ENCODE peak calls at places on chromosomes 6 and 20, in four cellular contexts. M is progenitor cell of endocrine pancreas, B is brain microvascular endothelial cell, E is body of pancreas. K is an unnamed sample.

GRCh38 chr20:34538671-34539123 is 19.8 kb upstream of the MAP1LC3A start:
- DNase-seq in M (peak; percentile 52), B (peak; percentile 43), E (peak; percentile 71), K (no peak)

GRCh38 chr6:156699017-156699421 is 78.2 kb upstream of the ARID1B start:
- DNase-seq in M (no peak), B (peak; percentile 79), E (no peak), K (no peak)

GRCh38 chr6:72850040-72850439 is 228.2 kb downstream of the KCNQ5 start:
- DNase-seq in M (no peak), B (no peak), E (no peak), K (no peak)

GRCh38 chr6:32854376-32855178 is 585 bp downstream of the PSMB9 start:
- DNase-seq in M (no peak), B (no peak), E (peak; percentile 34), K (no peak)

GRCh38 chr20:25081065-25081729 is 744 bp downstream of the VSX1 start:
- DNase-seq in M (peak; percentile 67), B (no peak), E (peak; percentile 56), K (no peak)

GRCh38 chr20:64155258-64156135 is 8.8 kb upstream of the MYT1 start:
- DNase-seq in M (no peak), B (no peak), E (no peak), K (peak; percentile 96)

GRCh38 chr6:3063733-3064700 is 4.3 kb upstream of the RIPK1 start:
- DNase-seq in M (peak; percentile 62), B (peak; percentile 70), E (peak; percentile 96), K (peak; percentile 63)

GRCh38 chr6:140079328-140079727 is 704.9 kb upstream of the CITED2 start:
- DNase-seq in M (no peak), B (peak; percentile 90), E (peak; percentile 62), K (no peak)

GRCh38 chr6:148867851-148868250 is 121.0 kb downstream of the UST start:
- DNase-seq in M (no peak), B (no peak), E (no peak), K (no peak)

GRCh38 chr6:105810105-105810921 is 275.8 kb upstream of the PRDM1 start:
- DNase-seq in M (no peak), B (peak; percentile 59), E (no peak), K (no peak)

GRCh38 chr20:59686404-59687346 is 82.3 kb downstream of the PHACTR3 start:
- DNase-seq in M (no peak), B (no peak), E (no peak), K (no peak)

GRCh38 chr6:11050735-11051134 is 6.6 kb upstream of the ELOVL2 start:
- DNase-seq in M (no peak), B (peak; percentile 68), E (no peak), K (no peak)

GRCh38 chr20:10581823-10582222 is 92.0 kb downstream of the JAG1 start:
- DNase-seq in M (no peak), B (peak; percentile 70), E (no peak), K (no peak)

GRCh38 chr6:131103869-131104268 is 31.4 kb upstream of the AKAP7 start:
- DNase-seq in M (no peak), B (no peak), E (no peak), K (no peak)

GRCh38 chr20:59948828-59949720 is 8.9 kb downstream of the FAM217B start:
- DNase-seq in M (no peak), B (peak; percentile 45), E (peak; percentile 34), K (no peak)

GRCh38 chr6:108592371-108593337 is 31.9 kb downstream of the FOXO3 start:
- DNase-seq in M (no peak), B (peak; percentile 37), E (peak; percentile 33), K (no peak)

GRCh38 chr20:37486186-37486999 is 34.7 kb upstream of the NNAT start:
- DNase-seq in M (no peak), B (no peak), E (no peak), K (no peak)

GRCh38 chr6:54335871-54336270 is 27.6 kb downstream of the TINAG start:
- DNase-seq in M (no peak), B (peak; percentile 81), E (no peak), K (no peak)

GRCh38 chr6:170037541-170038250 is 253.2 kb downstream of the DLL1 start:
- DNase-seq in M (no peak), B (no peak), E (peak; percentile 3), K (no peak)

GRCh38 chr20:2750343-2751251 is 49.8 kb downstream of the CPXM1 start:
- DNase-seq in M (no peak), B (peak; percentile 12), E (peak; percentile 50), K (no peak)

GRCh38 chr6:19434065-19434464 is 403.1 kb upstream of the ID4 start:
- DNase-seq in M (no peak), B (no peak), E (no peak), K (no peak)

GRCh38 chr6:63299667-63300066 is 20.1 kb downstream of the LGSN start:
- DNase-seq in M (no peak), B (no peak), E (no peak), K (no peak)

GRCh38 chr6:39951716-39952115 is 17.5 kb upstream of the MOCS1 start:
- DNase-seq in M (no peak), B (no peak), E (no peak), K (no peak)

GRCh38 chr6:25154034-25154596 is 125.1 kb upstream of the CARMIL1 start:
- DNase-seq in M (no peak), B (no peak), E (no peak), K (no peak)

GRCh38 chr6:133173276-133173675 is 67.9 kb upstream of the EYA4 start:
- DNase-seq in M (no peak), B (no peak), E (no peak), K (no peak)

GRCh38 chr6:87574237-87574636 is 15.6 kb downstream of the RARS2 start:
- DNase-seq in M (no peak), B (no peak), E (no peak), K (no peak)

GRCh38 chr6:54002118-54002517 is 109.1 kb upstream of the MLIP start:
- DNase-seq in M (no peak), B (peak; percentile 12), E (no peak), K (no peak)

GRCh38 chr6:46677314-46677654 is 10.4 kb upstream of the TDRD6 start:
- DNase-seq in M (no peak), B (no peak), E (no peak), K (no peak)
- TF ChIP-seq CTCF in M (peak; percentile 57), B (peak; percentile 58), E (no peak), K (peak; percentile 20)

DNA sequence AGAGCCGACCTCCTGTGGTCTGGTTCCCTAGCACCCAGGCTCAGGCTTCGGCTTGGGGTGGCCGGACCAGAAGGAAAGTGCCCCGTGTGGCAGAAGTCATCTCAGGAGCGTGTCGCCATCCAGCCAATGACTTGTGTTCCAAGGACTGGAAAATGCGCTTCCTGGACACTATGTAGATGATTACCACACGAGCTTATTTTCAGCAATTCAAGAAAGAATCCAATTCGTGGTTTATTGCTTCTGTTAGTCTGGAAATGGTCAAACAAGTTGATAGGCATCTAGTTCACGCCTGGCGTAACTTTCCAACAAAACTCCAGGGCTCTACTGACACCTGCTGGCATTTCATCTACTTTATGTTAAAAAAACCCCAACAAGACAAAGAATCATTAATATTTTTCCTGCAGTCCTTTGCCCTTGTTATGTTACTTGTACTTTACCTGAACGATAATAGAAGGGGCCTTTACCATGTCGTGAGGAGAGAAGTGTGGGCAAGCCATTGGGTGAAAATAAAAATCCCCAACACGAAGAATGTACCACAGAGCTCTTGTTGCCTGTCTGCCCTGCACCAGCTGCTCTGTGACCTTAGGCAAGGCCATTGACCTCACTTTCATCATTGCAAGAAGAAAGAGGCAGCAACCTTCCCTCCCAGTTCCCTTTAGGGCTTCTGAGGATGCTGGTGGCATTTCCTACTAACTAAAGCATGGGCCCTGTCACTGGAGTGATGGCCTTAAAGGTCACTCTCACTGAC is 154.7 kb upstream of the LAMP5 start:
- DNase-seq in M (no peak), B (peak; percentile 64), E (peak; percentile 47), K (no peak)
- TF ChIP-seq CTCF in M (peak; percentile 68), B (peak; percentile 53), E (peak; percentile 11), K (peak; percentile 48)

GRCh38 chr20:20864346-20865096 is 152.1 kb upstream of the RALGAPA2 start:
- DNase-seq in M (no peak), B (no peak), E (no peak), K (no peak)
- TF ChIP-seq CTCF in M (peak; percentile 69), B (no peak), E (no peak), K (peak; percentile 35)

GRCh38 chr6:122839906-122840305 is 50.8 kb downstream of the SMPDL3A start:
- DNase-seq in M (no peak), B (no peak), E (no peak), K (no peak)

GRCh38 chr6:122838060-122838780 is 49.2 kb downstream of the SMPDL3A start:
- DNase-seq in M (no peak), B (no peak), E (no peak), K (no peak)

GRCh38 chr6:122845464-122845863 is 56.4 kb downstream of the SMPDL3A start:
- DNase-seq in M (no peak), B (no peak), E (no peak), K (no peak)

DNA sequence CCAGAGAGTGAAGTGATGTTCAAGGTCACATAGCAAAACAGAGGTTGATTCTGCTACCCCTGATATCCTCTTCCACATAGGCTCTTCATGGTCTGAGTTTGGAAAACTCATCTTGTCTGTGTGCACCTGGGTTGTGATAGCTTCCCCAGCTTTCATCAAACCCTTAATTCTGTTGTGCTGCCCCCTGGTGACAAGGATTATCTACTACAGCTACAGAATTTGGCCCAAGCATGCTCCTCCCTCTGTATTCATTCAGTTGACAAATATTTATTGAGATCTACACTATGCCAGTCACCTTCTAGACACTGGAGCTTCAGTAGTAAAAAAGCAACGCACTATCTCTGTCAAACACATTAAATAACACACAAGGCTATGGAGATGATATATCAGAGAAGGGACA is 50.4 kb downstream of the SMPDL3A start:
- DNase-seq in M (peak; percentile 39), B (peak; percentile 61), E (peak; percentile 69), K (peak; percentile 49)
- TF ChIP-seq CTCF in M (peak; percentile 70), B (peak; percentile 74), E (peak; percentile 83), K (peak; percentile 79)

GRCh38 chr6:43952746-43953145 is 174.5 kb downstream of the MRPL14 start:
- DNase-seq in M (no peak), B (no peak), E (no peak), K (no peak)
- TF ChIP-seq CTCF in M (peak; percentile 23), B (peak; percentile 54), E (no peak), K (no peak)

DNA sequence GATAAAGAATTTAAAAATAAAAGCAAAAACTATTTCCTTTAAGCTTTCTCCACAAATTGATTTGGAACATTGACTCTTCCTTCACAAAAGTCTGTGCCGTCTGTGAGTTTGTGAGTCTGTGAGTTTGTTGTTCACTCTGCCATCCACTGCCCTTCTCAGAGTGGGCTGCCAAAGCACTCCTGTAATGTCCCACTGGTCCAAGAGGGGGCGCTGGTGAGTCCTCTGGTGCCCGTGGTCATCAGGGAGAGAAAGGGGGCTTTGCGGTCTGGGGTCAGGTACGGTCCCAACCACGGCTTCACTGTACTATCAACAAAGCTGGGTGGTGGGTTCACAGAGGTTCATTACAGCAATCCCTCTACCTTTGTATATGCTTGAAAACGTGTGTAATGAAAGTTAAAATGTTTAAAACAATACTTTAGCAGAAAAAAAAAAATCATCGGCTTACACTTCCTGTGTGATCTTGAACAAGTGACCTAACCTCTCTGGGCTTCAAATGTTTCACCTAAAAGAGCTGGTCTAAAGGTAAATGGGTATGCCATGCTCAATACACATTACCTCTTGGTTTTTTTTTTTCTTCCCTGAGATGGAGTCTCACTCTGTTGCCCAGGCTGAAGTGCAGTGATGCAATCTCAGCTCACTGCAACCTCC is 5.6 kb upstream of the ANKRD60 start:
- DNase-seq in M (peak; percentile 42), B (no peak), E (peak; percentile 36), K (no peak)
- TF ChIP-seq CTCF in M (peak; percentile 63), B (peak; percentile 93), E (peak; percentile 49), K (peak; percentile 27)

GRCh38 chr20:49323622-49324238 is 45.9 kb upstream of the ZNFX1 start:
- DNase-seq in M (no peak), B (peak; percentile 78), E (no peak), K (no peak)
- TF ChIP-seq CTCF in M (no peak), B (peak; percentile 58), E (no peak), K (no peak)